ENCODE peak calls at places on chromosomes 3 and 15, in seven cellular contexts. E is stimulated activated naive CD8-positive, alpha-beta T cell treated with anti-CD3 and anti-CD28 coated beads, Interleukin-15, amount 100 ng/mL, for 72 hours; S is psoas muscle; K is activated naive CD8-positive, alpha-beta T cell treated with anti-CD3 and anti-CD28 coated beads, Interleukin-2, amount 10 ng/mL, durations not matched to agents 7 days and 5 days; X is left cardiac atrium; M is aorta; Q is left lung. Y is an unnamed sample.

GRCh38 chr3:48428088-48428862 is 1.6 kb downstream of the PLXNB1 start:
- ATAC-seq in Q (peak; percentile 48), K (no peak), M (no peak), E (no peak), X (no peak), S (no peak), Y (no peak)

GRCh38 chr3:5205165-5205941 is 17.8 kb downstream of the EDEM1 start:
- ATAC-seq in X (no peak), K (no peak), M (peak; percentile 44), E (peak; percentile 93), Q (peak; percentile 30), S (no peak), Y (no peak)

GRCh38 chr3:28617821-28618220 is 269.2 kb upstream of the AZI2 start:
- ATAC-seq in X (no peak), E (no peak), Q (no peak), K (no peak), S (no peak), M (no peak), Y (no peak)

GRCh38 chr15:68080783-68081182 is 26.7 kb downstream of the PIAS1 start:
- ATAC-seq in S (no peak), K (no peak), Q (no peak), X (no peak), E (peak; percentile 80), M (no peak), Y (peak; percentile 58)

GRCh38 chr3:190424108-190424477 is 25.6 kb downstream of the TMEM207 start:
- ATAC-seq in M (no peak), S (no peak), E (no peak), K (no peak), Q (no peak), X (no peak), Y (no peak)

GRCh38 chr3:187450791-187451190 is 82.6 kb downstream of the RTP4 start:
- ATAC-seq in X (no peak), E (no peak), K (no peak), Q (no peak), S (no peak), M (no peak), Y (no peak)

GRCh38 chr15:63553388-63553791 is 43.8 kb upstream of the FBXL22 start:
- ATAC-seq in E (peak; percentile 86), K (no peak), M (peak; percentile 84), S (peak; percentile 58), X (peak; percentile 88), Q (peak; percentile 91), Y (peak; percentile 35)

GRCh38 chr3:32200991-32201758 is 37.3 kb upstream of the CMTM8 start:
- ATAC-seq in S (peak; percentile 45), Q (peak; percentile 73), E (no peak), K (no peak), M (peak; percentile 80), X (peak; percentile 79), Y (no peak)

GRCh38 chr15:99106417-99107220 is 1.7 kb downstream of the SYNM start:
- ATAC-seq in M (peak; percentile 1), S (peak; percentile 46), K (no peak), Q (no peak), E (peak; percentile 41), X (peak; percentile 9), Y (no peak)

GRCh38 chr3:129793947-129794318 is 99.6 kb downstream of the TMCC1 start:
- ATAC-seq in Q (peak; percentile 46), K (no peak), E (no peak), S (no peak), X (peak; percentile 30), M (no peak), Y (no peak)

GRCh38 chr3:69144631-69145244 is 22.3 kb upstream of the LMOD3 start:
- ATAC-seq in K (no peak), E (no peak), Q (no peak), X (no peak), M (no peak), S (no peak), Y (no peak)

GRCh38 chr15:85316244-85316934 is 64.0 kb upstream of the AKAP13 start:
- ATAC-seq in Q (no peak), S (no peak), M (no peak), E (peak; percentile 38), X (no peak), K (peak; percentile 81), Y (no peak)

GRCh38 chr3:140677764-140678163 is at the start of gene TRIM42:
- ATAC-seq in M (no peak), X (no peak), K (no peak), Q (no peak), S (no peak), E (no peak), Y (no peak)

GRCh38 chr3:1929788-1930414 is 168.8 kb upstream of the CNTN4 start:
- ATAC-seq in M (no peak), E (no peak), X (no peak), K (no peak), Q (no peak), S (no peak), Y (no peak)

GRCh38 chr15:49421991-49422390 is 1.1 kb upstream of the FGF7 start:
- ATAC-seq in Q (peak; percentile 91), E (peak; percentile 48), M (peak; percentile 87), S (peak; percentile 78), X (peak; percentile 62), K (no peak), Y (peak; percentile 71)

Y was measured in esophagus mucosa.